ENCODE peak calls at places on chromosomes 12 and 14, in seven cellular contexts. P, S, N, M, L, U and V are unnamed samples.

GRCh38 chr12:109551108-109551507 is 22.2 kb downstream of the MMAB start:
- DNase-seq in S (no peak), N (no peak), L (no peak), P (no peak), U (no peak), M (no peak), V (no peak)

GRCh38 chr12:4909397-4909733 is 340 bp upstream of the KCNA1 start:
- DNase-seq in U (peak), M (no peak), N (no peak), P (no peak), L (no peak), S (no peak), V (no peak)

GRCh38 chr12:78560633-78561032 is 303.9 kb upstream of the SYT1 start:
- DNase-seq in L (no peak), P (no peak), S (no peak), U (no peak), N (no peak), M (no peak), V (no peak)

GRCh38 chr14:58299665-58300202 is 1.4 kb downstream of the ARID4A start:
- DNase-seq in L (no peak), N (no peak), S (no peak), M (no peak), U (no peak), P (no peak), V (no peak)

GRCh38 chr14:64758711-64759554 is 54.7 kb downstream of the PLEKHG3 start:
- DNase-seq in N (no peak), L (peak), U (peak), M (no peak), P (peak), S (no peak), V (no peak)

GRCh38 chr14:65728604-65729003 is 316.1 kb downstream of the FUT8 start:
- DNase-seq in N (no peak), U (no peak), S (no peak), M (no peak), L (no peak), P (no peak), V (no peak)

GRCh38 chr12:50072198-50072907 is 12.8 kb upstream of the SMARCD1 start:
- DNase-seq in U (peak), P (no peak), L (no peak), S (no peak), M (no peak), N (no peak), V (no peak)

GRCh38 chr14:51562816-51563215 is 88.9 kb upstream of the FRMD6 start:
- DNase-seq in U (no peak), P (no peak), N (no peak), M (no peak), S (no peak), L (no peak), V (no peak)

GRCh38 chr12:79055926-79056674 is 191.5 kb downstream of the SYT1 start:
- DNase-seq in N (no peak), U (no peak), M (peak), L (no peak), S (no peak), P (peak), V (no peak)

GRCh38 chr12:101696477-101697196 is 803 bp upstream of the CHPT1 start:
- DNase-seq in N (no peak), U (no peak), P (no peak), S (no peak), M (no peak), L (peak), V (peak)

GRCh38 chr12:34352098-34352497 is 329.8 kb downstream of the ALG10 start:
- DNase-seq in S (no peak), N (no peak), P (no peak), L (no peak), U (no peak), M (no peak), V (no peak)

GRCh38 chr12:82470906-82471512 is 112.7 kb downstream of the METTL25 start:
- DNase-seq in S (no peak), L (no peak), U (peak), N (no peak), M (no peak), P (no peak), V (no peak)

GRCh38 chr12:94374124-94374523 is 85.5 kb downstream of the CEP83 start:
- DNase-seq in L (no peak), P (no peak), U (no peak), N (no peak), M (no peak), S (no peak), V (no peak)